ENCODE peak calls at places on chromosomes 4 and X, in six cellular contexts. J is CD8-positive, alpha-beta T cell; H is epithelial cell of esophagus; O is H1; K is HCT116; F is SK-N-SH. P is an unnamed sample.

GRCh38 chr4:88005086-88005485 is 2.3 kb upstream of the PKD2 start:
- DNase-seq in H (no peak), F (no peak), J (no peak), K (no peak), O (no peak), P (no peak)

GRCh38 chr4:87005690-87006461 is 71.1 kb downstream of the AFF1 start:
- DNase-seq in F (peak), J (no peak), H (no peak), O (no peak), K (no peak), P (peak)

GRCh38 chrX:154351183-154352011 is 23.0 kb downstream of the FLNA start:
- DNase-seq in O (no peak), F (no peak), K (no peak), J (peak), H (no peak), P (no peak)

GRCh38 chr4:7043521-7044414 is 596 bp downstream of the TADA2B start:
- DNase-seq in H (peak), K (no peak), J (peak), O (no peak), F (no peak), P (peak)

GRCh38 chrX:143472334-143472938 is 44.8 kb downstream of the SPANXN3 start:
- DNase-seq in H (no peak), K (no peak), F (no peak), J (no peak), O (no peak), P (no peak)

GRCh38 chr4:145791988-145792387 is 112.0 kb downstream of the C4orf51 start:
- DNase-seq in F (no peak), H (no peak), K (no peak), O (no peak), J (no peak), P (no peak)

GRCh38 chrX:37350034-37350365 is 836 bp downstream of the PRRG1 start:
- DNase-seq in J (no peak), O (no peak), K (no peak), F (peak), H (peak), P (no peak)

GRCh38 chr4:77465271-77465670 is 140.3 kb upstream of the CXCL13 start:
- DNase-seq in O (no peak), J (no peak), K (no peak), F (no peak), H (peak), P (peak)

GRCh38 chrX:9312922-9313867 is 151.7 kb upstream of the TBL1X start:
- DNase-seq in O (no peak), F (peak), H (peak), K (peak), J (peak), P (peak)

GRCh38 chr4:125316391-125316780 is 1.6 kb downstream of the FAT4 start:
- DNase-seq in F (peak), K (no peak), H (peak), O (no peak), J (no peak), P (peak)

GRCh38 chr4:129231907-129232626 is 136.1 kb downstream of the C4orf33 start:
- DNase-seq in H (peak), J (no peak), F (no peak), K (no peak), O (no peak), P (no peak)

GRCh38 chr4:103895876-103896465 is 176.2 kb upstream of the TACR3 start:
- DNase-seq in O (no peak), K (no peak), H (peak), F (no peak), J (no peak), P (no peak)

GRCh38 chr4:97770222-97770621 is 373.1 kb downstream of the STPG2 start:
- DNase-seq in K (no peak), H (no peak), O (no peak), J (no peak), F (no peak), P (no peak)

DNA sequence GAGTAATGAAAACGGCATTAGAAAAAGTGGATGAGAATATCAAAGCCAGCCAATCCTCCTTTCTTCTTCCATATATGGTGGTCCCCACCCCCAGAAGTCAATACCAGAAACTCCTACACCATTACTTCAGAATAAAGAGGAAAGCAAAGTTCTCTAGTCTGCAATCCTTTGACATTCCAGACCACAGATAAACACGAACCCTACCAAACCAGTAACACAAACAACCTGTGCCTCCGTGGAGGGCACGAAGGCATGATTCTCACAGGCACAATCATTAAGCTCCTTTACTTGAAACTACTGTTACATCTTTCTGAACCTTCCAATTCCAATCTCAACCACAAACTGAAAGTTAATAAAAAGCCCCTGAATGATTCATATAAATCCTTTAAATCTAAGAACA is 16.3 kb downstream of the MAML3 start:
- DNase-seq in H (no peak), O (no peak), J (no peak), K (no peak), F (no peak), P (no peak)
- H3K4me3 ChIP-seq in H (no peak), O (no peak), J (no peak), K (no peak), F (no peak), P (no peak)

GRCh38 chrX:386768-387575 is at the start of gene PPP2R3B:
- DNase-seq in J (peak), F (peak), O (peak), H (peak), K (peak), P (peak)
- H3K4me3 ChIP-seq in J (peak), F (peak), O (peak), H (peak), K (peak), P (peak)

DNA sequence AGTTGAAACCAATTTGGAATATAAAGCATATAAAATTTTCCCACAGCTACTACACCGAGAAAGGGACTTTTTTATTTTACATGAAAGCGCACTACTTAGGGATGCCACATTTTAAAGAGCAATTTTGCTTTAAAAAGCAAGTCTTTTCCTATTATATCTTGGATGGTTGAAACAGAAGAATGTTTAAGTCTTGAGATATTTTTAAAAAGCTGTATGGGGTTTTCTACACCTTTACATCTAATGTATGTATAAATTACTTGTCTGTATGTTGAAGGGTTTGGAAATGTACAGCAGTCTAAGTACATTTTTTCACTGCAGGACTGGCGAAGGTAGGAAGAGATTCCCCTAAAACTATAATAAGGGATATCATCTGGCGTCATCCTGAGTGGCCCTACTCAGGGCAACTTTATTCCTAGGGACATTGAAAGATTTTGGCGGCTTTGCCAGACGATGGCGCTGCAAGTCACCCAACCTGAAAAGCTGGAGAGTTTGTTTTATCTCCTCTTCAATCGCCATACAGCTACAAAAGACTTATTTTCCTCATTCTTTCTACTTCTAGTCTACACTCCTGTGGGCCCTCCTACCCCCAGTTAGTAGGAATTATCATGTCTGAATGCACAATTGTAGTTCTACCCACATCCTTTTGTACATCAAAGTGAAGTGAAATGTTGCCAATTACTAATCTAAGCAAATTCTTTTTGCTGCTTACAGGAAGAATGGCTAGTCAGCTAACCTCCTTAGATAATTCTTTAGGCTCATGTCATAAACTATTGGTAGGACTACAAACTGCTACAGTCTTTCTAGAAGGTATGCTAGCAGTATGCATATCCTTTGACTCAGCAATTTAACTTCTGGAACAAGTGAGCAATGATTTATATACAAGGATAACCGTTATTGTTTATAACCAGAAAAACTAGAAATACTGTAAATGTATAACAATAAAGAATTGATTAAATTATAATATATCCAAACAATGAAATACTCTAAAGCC is 781 bp upstream of the NEK1 start:
- DNase-seq in O (peak), K (peak), H (peak), J (peak), F (peak), P (peak)
- H3K4me3 ChIP-seq in O (peak), K (peak), H (peak), J (peak), F (peak), P (peak)

GRCh38 chrX:123962794-123963373 is 1.4 kb downstream of the STAG2 start:
- DNase-seq in J (peak), F (peak), K (peak), O (no peak), H (peak), P (peak)
- H3K4me3 ChIP-seq in J (peak), F (peak), K (peak), O (peak), H (peak), P (peak)

GRCh38 chr4:151675366-151676060 is 85.3 kb downstream of the GATB start:
- DNase-seq in F (peak), H (peak), J (no peak), K (no peak), O (no peak), P (peak)

GRCh38 chr4:151676301-151676700 is 84.5 kb downstream of the GATB start:
- DNase-seq in O (no peak), F (no peak), J (no peak), H (peak), K (peak), P (no peak)

GRCh38 chr4:151679247-151679646 is 81.6 kb downstream of the GATB start:
- DNase-seq in H (no peak), O (no peak), F (no peak), K (no peak), J (no peak), P (no peak)

GRCh38 chr4:151678048-151678853 is 82.6 kb downstream of the GATB start:
- DNase-seq in O (no peak), J (no peak), K (no peak), F (peak), H (no peak), P (no peak)

GRCh38 chr4:151677193-151677592 is 83.6 kb downstream of the GATB start:
- DNase-seq in H (no peak), F (no peak), J (no peak), O (no peak), K (no peak), P (no peak)
- H3K4me3 ChIP-seq in H (no peak), F (no peak), J (no peak), O (no peak), K (no peak), P (no peak)

DNA sequence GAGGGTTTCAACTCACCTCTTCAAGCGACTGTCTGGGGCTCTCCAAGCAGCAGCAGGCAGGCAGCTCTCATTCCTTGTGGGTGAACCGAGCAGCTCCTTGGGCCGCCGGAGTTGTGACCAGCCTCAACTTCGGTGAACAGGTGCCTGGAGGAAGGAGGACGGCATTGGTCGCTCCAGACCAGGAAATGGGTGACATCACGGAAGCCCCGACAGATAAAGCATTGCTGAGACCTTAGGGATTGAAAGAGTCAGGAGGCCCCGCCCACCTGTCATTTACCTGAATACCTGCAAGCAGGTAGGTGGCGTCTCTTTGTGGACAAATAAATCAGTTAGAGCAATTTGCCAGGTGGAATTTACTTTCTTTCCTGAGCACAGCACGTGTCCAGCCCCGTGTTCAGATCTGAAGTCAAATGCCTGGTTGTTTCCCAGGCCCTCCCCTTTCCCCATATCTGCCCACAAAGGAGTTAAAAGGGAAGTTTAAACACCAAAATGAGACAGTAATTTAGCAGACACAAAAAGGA is at the start of gene LNX1:
- DNase-seq in O (peak), H (peak), K (peak), J (no peak), F (no peak), P (no peak)
- H3K4me3 ChIP-seq in O (peak), H (peak), K (peak), J (no peak), F (no peak), P (no peak)

GRCh38 chr4:112516401-112517066 is 554 bp upstream of the NEUROG2 start:
- DNase-seq in O (no peak), F (peak), H (no peak), K (no peak), J (no peak), P (peak)

GRCh38 chr4:112514449-112515277 is 1.3 kb downstream of the NEUROG2 start:
- DNase-seq in H (no peak), K (no peak), O (no peak), F (peak), J (no peak), P (peak)

GRCh38 chr4:112516076-112516385 is at the start of gene NEUROG2:
- DNase-seq in J (no peak), H (no peak), K (no peak), F (peak), O (no peak), P (no peak)

GRCh38 chr4:112515278-112516075 is 503 bp downstream of the NEUROG2 start:
- DNase-seq in O (no peak), F (peak), H (peak), K (no peak), J (no peak), P (peak)

GRCh38 chr4:112514079-112514448 is 1.9 kb downstream of the NEUROG2 start:
- DNase-seq in J (no peak), H (no peak), F (peak), K (no peak), O (no peak), P (no peak)
- H3K4me3 ChIP-seq in J (no peak), H (no peak), F (peak), K (no peak), O (no peak), P (peak)

DNA sequence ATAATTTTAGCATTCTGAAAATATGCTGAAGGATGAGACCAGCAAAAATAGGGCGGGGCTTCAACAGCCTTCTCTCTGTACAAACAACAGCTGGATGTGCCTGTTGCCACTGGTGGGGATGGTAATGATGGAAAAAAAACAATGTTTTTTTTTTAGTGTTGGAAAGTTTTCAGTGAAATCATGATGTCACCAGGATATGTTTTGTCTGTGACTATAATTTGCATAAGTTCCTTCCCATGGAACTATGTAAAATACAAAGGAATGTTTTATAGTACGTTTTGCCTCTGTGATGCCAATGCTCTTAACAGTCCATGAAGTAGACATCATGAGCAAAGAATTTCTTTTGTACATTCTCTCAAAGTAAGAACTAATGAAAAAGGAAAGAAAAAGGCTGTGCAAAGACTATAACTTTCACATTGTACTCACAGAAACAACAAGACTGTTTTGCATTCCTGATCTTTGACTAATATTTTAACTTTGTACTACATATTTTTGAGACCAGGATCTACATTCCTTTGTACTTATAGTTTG is 589.7 kb downstream of the SPRY1 start:
- DNase-seq in K (no peak), O (no peak), J (no peak), H (peak), F (no peak), P (no peak)
- H3K4me3 ChIP-seq in K (no peak), O (no peak), J (no peak), H (no peak), F (no peak), P (no peak)

P was measured in WERI-Rb-1.